ENCODE peak calls at places on chromosomes 6 and 20, in eight cellular contexts. Y is mammary epithelial cell, F is psoas muscle, I is upper lobe of right lung, U is BE2C, K is heart left ventricle, M is right lobe of liver, G is Peyer's patch. L is an unnamed sample.

GRCh38 chr6:122609881-122610689 is at the start of gene PKIB:
- DNase-seq in Y (peak; percentile 87), F (peak; percentile 84), I (peak; percentile 89), U (peak; percentile 80), K (peak; percentile 72), M (peak; percentile 86), G (peak; percentile 29), L (peak; percentile 34)

GRCh38 chr6:52840763-52841585 is at the start of gene GSTA5:
- DNase-seq in Y (peak; percentile 54), F (no peak), I (no peak), U (no peak), K (no peak), M (no peak), G (no peak), L (no peak)

GRCh38 chr6:112881027-112881426 is 533.9 kb downstream of the RFPL4B start:
- DNase-seq in Y (no peak), F (no peak), I (no peak), U (no peak), K (no peak), M (no peak), G (no peak), L (no peak)

GRCh38 chr6:149834513-149835481 is 29.4 kb downstream of the LRP11 start:
- DNase-seq in Y (peak; percentile 84), F (no peak), I (no peak), U (peak; percentile 55), K (no peak), M (no peak), G (peak; percentile 56), L (peak; percentile 76)

GRCh38 chr6:90338409-90338808 is 41.8 kb upstream of the BACH2 start:
- DNase-seq in Y (peak; percentile 40), F (no peak), I (no peak), U (no peak), K (no peak), M (no peak), G (no peak), L (no peak)

GRCh38 chr20:64162239-64162621 is 2.0 kb upstream of the MYT1 start:
- DNase-seq in Y (no peak), F (no peak), I (no peak), U (no peak), K (no peak), M (no peak), G (no peak), L (no peak)

GRCh38 chr6:116467514-116467913 is 6.3 kb downstream of the CALHM6 start:
- DNase-seq in Y (no peak), F (no peak), I (no peak), U (no peak), K (no peak), M (no peak), G (peak; percentile 35), L (no peak)

GRCh38 chr6:147222160-147222838 is 18.1 kb downstream of the STXBP5 start:
- DNase-seq in Y (no peak), F (no peak), I (no peak), U (no peak), K (no peak), M (no peak), G (no peak), L (no peak)

GRCh38 chr6:7313505-7314165 is 636 bp upstream of the SSR1 start:
- DNase-seq in Y (no peak), F (no peak), I (no peak), U (no peak), K (no peak), M (no peak), G (no peak), L (no peak)

GRCh38 chr20:1619861-1620444 is at the start of gene SIRPB1:
- DNase-seq in Y (no peak), F (no peak), I (peak; percentile 57), U (no peak), K (no peak), M (no peak), G (peak; percentile 59), L (no peak)

GRCh38 chr20:1272368-1273155 is 6.5 kb downstream of the SNPH start:
- DNase-seq in Y (no peak), F (no peak), I (no peak), U (no peak), K (no peak), M (no peak), G (no peak), L (no peak)

GRCh38 chr6:90131614-90132423 is 164.8 kb downstream of the BACH2 start:
- DNase-seq in Y (no peak), F (peak; percentile 77), I (no peak), U (no peak), K (peak; percentile 54), M (no peak), G (no peak), L (no peak)

GRCh38 chr6:81309841-81310240 is 442.6 kb downstream of the TENT5A start:
- DNase-seq in Y (no peak), F (no peak), I (no peak), U (no peak), K (no peak), M (no peak), G (no peak), L (no peak)

GRCh38 chr6:89599727-89600126 is 38.8 kb downstream of the LYRM2 start:
- DNase-seq in Y (no peak), F (no peak), I (no peak), U (no peak), K (peak; percentile 39), M (no peak), G (no peak), L (no peak)

GRCh38 chr20:51365670-51366069 is 176.8 kb downstream of the NFATC2 start:
- DNase-seq in Y (peak; percentile 58), F (no peak), I (no peak), U (no peak), K (no peak), M (no peak), G (no peak), L (no peak)

GRCh38 chr6:132161283-132161682 is 210.1 kb upstream of the CCN2 start:
- DNase-seq in Y (peak; percentile 40), F (no peak), I (no peak), U (no peak), K (no peak), M (no peak), G (no peak), L (no peak)

GRCh38 chr6:47567586-47567985 is 90.0 kb downstream of the CD2AP start:
- DNase-seq in Y (no peak), F (no peak), I (no peak), U (no peak), K (no peak), M (no peak), G (no peak), L (no peak)

GRCh38 chr6:88365230-88365629 is 199.1 kb upstream of the CNR1 start:
- DNase-seq in Y (no peak), F (no peak), I (no peak), U (no peak), K (no peak), M (no peak), G (no peak), L (no peak)

GRCh38 chr6:119459207-119459974 is 109.8 kb upstream of the MAN1A1 start:
- DNase-seq in Y (no peak), F (no peak), I (no peak), U (no peak), K (no peak), M (no peak), G (no peak), L (no peak)

GRCh38 chr6:44266347-44266746 is 996 bp upstream of the NFKBIE start:
- DNase-seq in Y (no peak), F (peak; percentile 13), I (no peak), U (no peak), K (no peak), M (peak; percentile 14), G (peak; percentile 45), L (no peak)

GRCh38 chr6:89874438-89874837 is 19.8 kb upstream of the GJA10 start:
- DNase-seq in Y (no peak), F (no peak), I (no peak), U (no peak), K (no peak), M (no peak), G (no peak), L (no peak)

GRCh38 chr6:10837692-10837996 is 695 bp downstream of the MAK start:
- DNase-seq in Y (peak; percentile 7), F (no peak), I (no peak), U (no peak), K (no peak), M (no peak), G (no peak), L (no peak)
- TF ChIP-seq CTCF in Y (no peak), F (no peak), I (no peak), U (no peak), K (no peak), M (no peak), G (no peak), L (no peak)

GRCh38 chr20:62080249-62080993 is 14.7 kb upstream of the TAF4 start:
- DNase-seq in Y (no peak), F (no peak), I (no peak), U (no peak), K (no peak), M (peak; percentile 22), G (no peak), L (no peak)
- H3K9me3 ChIP-seq in Y (peaks cover 11% of the 10 kb centered on the region), F (no peaks in the 10 kb centered on the region), I (peaks cover 5% of the 10 kb centered on the region), U (peaks cover 6% of the 10 kb centered on the region), K (peaks cover 13% of the 10 kb centered on the region), M (no peaks in the 10 kb centered on the region), G (peaks cover 14% of the 10 kb centered on the region), L (peaks cover 6% of the 10 kb centered on the region)

GRCh38 chr6:101762851-101763250 is 369.3 kb downstream of the GRIK2 start:
- DNase-seq in Y (peak; percentile 2), F (no peak), I (no peak), U (no peak), K (no peak), M (no peak), G (no peak), L (no peak)
- H3K4me1 ChIP-seq in Y (peaks cover 8% of the 10 kb centered on the region), F (no peaks in the 10 kb centered on the region), I (no peaks in the 10 kb centered on the region), U (no peaks in the 10 kb centered on the region), K (peaks cover 8% of the 10 kb centered on the region), M (peaks cover 13% of the 10 kb centered on the region), G (no peaks in the 10 kb centered on the region), L (no peaks in the 10 kb centered on the region)

GRCh38 chr6:84867521-84867920 is 103.1 kb upstream of the TBX18 start:
- DNase-seq in Y (peak; percentile 57), F (no peak), I (no peak), U (no peak), K (no peak), M (no peak), G (no peak), L (no peak)

GRCh38 chr6:84866715-84867114 is 102.3 kb upstream of the TBX18 start:
- DNase-seq in Y (no peak), F (no peak), I (no peak), U (no peak), K (no peak), M (peak; percentile 51), G (no peak), L (no peak)

GRCh38 chr6:84870693-84871092 is 106.3 kb upstream of the TBX18 start:
- DNase-seq in Y (no peak), F (no peak), I (no peak), U (no peak), K (no peak), M (no peak), G (no peak), L (no peak)

GRCh38 chr6:84871925-84872324 is 107.5 kb upstream of the TBX18 start:
- DNase-seq in Y (peak; percentile 37), F (no peak), I (no peak), U (no peak), K (no peak), M (no peak), G (no peak), L (no peak)

DNA sequence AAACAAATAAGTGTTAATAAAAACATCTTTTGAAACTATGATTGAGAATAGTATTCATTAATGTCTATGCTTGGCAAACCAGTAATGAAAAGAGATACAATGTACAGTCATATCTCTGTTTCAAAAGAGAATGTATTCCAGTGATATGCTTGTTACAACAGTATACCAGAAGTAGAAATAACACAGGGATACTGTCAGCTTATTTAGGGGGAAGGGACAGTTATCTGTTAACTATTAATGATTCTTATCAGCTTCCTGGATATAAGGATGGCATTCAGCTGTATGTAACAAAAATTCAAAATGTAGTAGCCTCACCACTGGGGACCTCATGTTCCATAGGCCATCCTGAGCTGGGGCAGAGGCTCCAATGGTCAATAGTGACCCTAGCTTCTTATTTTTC is 103.8 kb upstream of the TBX18 start:
- DNase-seq in Y (no peak), F (no peak), I (no peak), U (no peak), K (no peak), M (no peak), G (no peak), L (no peak)
- TF ChIP-seq CTCF in Y (no peak), F (no peak), I (no peak), U (no peak), K (no peak), M (no peak), G (no peak), L (no peak)

L was measured in CD8-positive, alpha-beta T cell.